ENCODE peak calls at places on chromosomes 2 and 18, in six cellular contexts. P is NCI-H2029 treated with DMSO at 0.1 percent for 48 hours, R is GM10248, Y is T-helper 9 cell, X is smooth muscle cell of the brain vasculature, E is mucosa of descending colon. B is an unnamed sample.

GRCh38 chr18:45666006-45666405 is 50.7 kb downstream of the SLC14A2 start:
- DNase-seq in Y (no peak), X (no peak), R (no peak), E (no peak), P (no peak), B (no peak)

GRCh38 chr18:3889121-3889520 is 439.1 kb downstream of the TGIF1 start:
- DNase-seq in Y (no peak), R (no peak), P (no peak), X (no peak), E (no peak), B (no peak)

GRCh38 chr2:126059379-126059778 is 596.6 kb upstream of the GYPC start:
- DNase-seq in X (no peak), Y (no peak), P (no peak), E (no peak), R (no peak), B (no peak)

GRCh38 chr2:127034056-127034455 is 72.9 kb downstream of the BIN1 start:
- DNase-seq in R (no peak), P (no peak), X (no peak), E (no peak), Y (no peak), B (no peak)

GRCh38 chr18:75638223-75638596 is 210.7 kb upstream of the SMIM21 start:
- DNase-seq in E (no peak), X (no peak), R (no peak), Y (no peak), P (no peak), B (no peak)

GRCh38 chr2:60838481-60838880 is 42.9 kb upstream of the REL start:
- DNase-seq in P (no peak), E (no peak), X (no peak), Y (no peak), R (no peak), B (no peak)

GRCh38 chr2:127567351-127567854 is 31.9 kb downstream of the MYO7B start:
- DNase-seq in E (no peak), X (no peak), R (no peak), P (no peak), Y (no peak), B (no peak)

GRCh38 chr2:140759431-140760156 is 1371.2 kb downstream of the LRP1B start:
- DNase-seq in Y (no peak), P (peak), R (no peak), X (no peak), E (no peak), B (peak)

GRCh38 chr2:219639356-219639755 is 11.9 kb downstream of the SLC4A3 start:
- DNase-seq in E (no peak), P (no peak), Y (no peak), R (no peak), X (no peak), B (no peak)

GRCh38 chr18:48933578-48934399 is 17.0 kb downstream of the SMAD7 start:
- DNase-seq in R (no peak), P (no peak), Y (no peak), X (no peak), E (peak), B (peak)

GRCh38 chr18:49749563-49749962 is 63.8 kb downstream of the ACAA2 start:
- DNase-seq in X (no peak), P (no peak), E (no peak), Y (no peak), R (no peak), B (no peak)

GRCh38 chr2:241900251-241901017 is 30.9 kb downstream of the RTP5 start:
- DNase-seq in P (no peak), Y (no peak), R (no peak), X (no peak), E (no peak), B (no peak)

GRCh38 chr2:25160376-25160775 is 8.0 kb downstream of the POMC start:
- DNase-seq in P (no peak), R (no peak), E (no peak), Y (no peak), X (no peak), B (no peak)

GRCh38 chr2:9984861-9985480 is 33.5 kb downstream of the GRHL1 start:
- DNase-seq in P (no peak), X (no peak), E (no peak), R (no peak), Y (no peak), B (no peak)

GRCh38 chr2:4255491-4255890 is 552.1 kb downstream of the DCDC2C start:
- DNase-seq in Y (no peak), P (no peak), R (no peak), X (no peak), E (no peak), B (no peak)

GRCh38 chr2:70118798-70119454 is 31.6 kb downstream of the PCBP1 start:
- DNase-seq in E (no peak), P (no peak), X (no peak), R (no peak), Y (no peak), B (no peak)

GRCh38 chr2:111671426-111672150 is 212.4 kb downstream of the ANAPC1 start:
- DNase-seq in X (no peak), E (no peak), P (no peak), R (no peak), Y (no peak), B (no peak)

GRCh38 chr2:217797170-217797569 is 205.6 kb downstream of the TNS1 start:
- DNase-seq in X (no peak), P (no peak), Y (no peak), R (peak), E (no peak), B (no peak)

GRCh38 chr2:15660491-15661294 is 69.0 kb downstream of the DDX1 start:
- DNase-seq in R (no peak), P (no peak), X (no peak), E (no peak), Y (no peak), B (no peak)

GRCh38 chr2:85878719-85879390 is 9.9 kb downstream of the ST3GAL5 start:
- DNase-seq in P (no peak), Y (no peak), E (no peak), X (no peak), R (no peak), B (no peak)

GRCh38 chr2:45182667-45183620 is 173.7 kb upstream of the SIX2 start:
- DNase-seq in X (no peak), P (no peak), R (no peak), E (no peak), Y (no peak), B (no peak)

GRCh38 chr18:65380986-65381385 is 369.8 kb upstream of the CDH7 start:
- DNase-seq in X (no peak), R (no peak), Y (no peak), P (no peak), E (no peak), B (no peak)

GRCh38 chr2:79125721-79125985 is 5.4 kb downstream of the REG1A start:
- DNase-seq in R (no peak), P (no peak), E (no peak), X (no peak), Y (no peak), B (no peak)

GRCh38 chr2:182652326-182652725 is 63.7 kb upstream of the DNAJC10 start:
- DNase-seq in E (no peak), P (no peak), Y (no peak), R (no peak), X (no peak), B (no peak)

GRCh38 chr18:33673689-33674088 is 95.7 kb downstream of the ASXL3 start:
- DNase-seq in E (no peak), R (no peak), Y (no peak), P (no peak), X (no peak), B (no peak)

B was measured in DMS79.